ENCODE peak calls at places on chromosomes 2 and 18, in six cellular contexts. L, H, N, E, P and J are unnamed samples.

GRCh38 chr2:99775585-99775984 is 285.8 kb upstream of the REV1 start:
- DNase-seq in L (no peak), H (no peak), N (peak; percentile 9), E (peak; percentile 58), P (no peak), J (no peak)

GRCh38 chr2:39156107-39156506 is 35.3 kb upstream of the SOS1 start:
- DNase-seq in L (no peak), H (no peak), N (no peak), E (peak; percentile 29), P (no peak), J (no peak)

GRCh38 chr18:63319383-63320040 is at the start of gene BCL2:
- DNase-seq in L (peak; percentile 77), H (peak; percentile 7), N (peak; percentile 33), E (no peak), P (peak; percentile 50), J (peak; percentile 54)

GRCh38 chr18:37252854-37253396 is 312.7 kb downstream of the CELF4 start:
- DNase-seq in L (no peak), H (no peak), N (no peak), E (no peak), P (no peak), J (no peak)

GRCh38 chr2:25339791-25340339 is 1.9 kb downstream of the DNMT3A start:
- DNase-seq in L (peak; percentile 39), H (no peak), N (no peak), E (no peak), P (peak; percentile 68), J (no peak)

GRCh38 chr2:160087854-160088745 is 25.7 kb upstream of the PLA2R1 start:
- DNase-seq in L (no peak), H (no peak), N (no peak), E (no peak), P (no peak), J (no peak)

GRCh38 chr2:111994042-111994441 is 61.0 kb upstream of the TMEM87B start:
- DNase-seq in L (no peak), H (no peak), N (no peak), E (no peak), P (no peak), J (no peak)

GRCh38 chr2:131519466-131519865 is 8.2 kb upstream of the CCDC74A start:
- DNase-seq in L (no peak), H (no peak), N (no peak), E (no peak), P (no peak), J (no peak)

GRCh38 chr18:3966985-3967856 is 487.9 kb downstream of the DLGAP1 start:
- DNase-seq in L (no peak), H (peak; percentile 31), N (no peak), E (peak; percentile 25), P (no peak), J (no peak)

GRCh38 chr2:173568054-173568453 is 213.4 kb downstream of the CDCA7 start:
- DNase-seq in L (no peak), H (peak; percentile 21), N (no peak), E (no peak), P (peak; percentile 43), J (no peak)

GRCh38 chr18:55462652-55463051 is 125.3 kb downstream of the TCF4 start:
- DNase-seq in L (no peak), H (no peak), N (no peak), E (no peak), P (no peak), J (no peak)

GRCh38 chr18:9731380-9731779 is 23.3 kb downstream of the RAB31 start:
- DNase-seq in L (no peak), H (peak; percentile 66), N (peak; percentile 80), E (peak; percentile 83), P (no peak), J (peak; percentile 6)

GRCh38 chr2:18831916-18832510 is 242.6 kb upstream of the NT5C1B start:
- DNase-seq in L (no peak), H (peak; percentile 46), N (no peak), E (no peak), P (no peak), J (no peak)

GRCh38 chr2:202361133-202361532 is 15.0 kb upstream of the BMPR2 start:
- DNase-seq in L (no peak), H (no peak), N (peak; percentile 29), E (peak; percentile 46), P (no peak), J (no peak)